ENCODE peak calls at places on chromosomes 13 and 19, in seven cellular contexts. T, H, C, Z, G, R and W are unnamed samples.

GRCh38 chr19:56110515-56111448 is 10.3 kb downstream of the ZNF787 start:
- DNase-seq in T (peak; percentile 68), R (no peak), Z (no peak), H (peak; percentile 52), G (no peak), C (peak; percentile 40), W (no peak)

GRCh38 chr13:110334256-110334655 is 27.2 kb downstream of the COL4A2 start:
- DNase-seq in T (no peak), G (no peak), R (no peak), Z (no peak), H (peak; percentile 59), C (no peak), W (no peak)

GRCh38 chr19:58047672-58048071 is 11.4 kb upstream of the ZNF135 start:
- DNase-seq in Z (no peak), R (no peak), H (no peak), T (no peak), G (no peak), C (no peak), W (no peak)

GRCh38 chr13:99886706-99887105 is 84.9 kb downstream of the ZIC5 start:
- DNase-seq in G (no peak), H (no peak), C (no peak), Z (no peak), T (no peak), R (no peak), W (no peak)

GRCh38 chr19:12801466-12802266 is at the start of the genes PRDX2 and THSD8:
- DNase-seq in Z (peak; percentile 61), H (peak; percentile 72), G (peak; percentile 86), T (peak; percentile 71), C (peak; percentile 90), R (peak; percentile 79), W (peak; percentile 71)

GRCh38 chr19:2528543-2529173 is 52.7 kb downstream of the GADD45B start:
- DNase-seq in T (peak; percentile 62), Z (no peak), C (peak; percentile 44), G (peak; percentile 17), R (no peak), H (peak; percentile 17), W (no peak)

GRCh38 chr13:29548722-29549446 is 46.6 kb downstream of the SLC7A1 start:
- DNase-seq in T (peak; percentile 57), Z (peak; percentile 79), H (peak; percentile 56), C (no peak), R (peak; percentile 89), G (no peak), W (no peak)

GRCh38 chr19:31276831-31277230 is 72.4 kb downstream of the TSHZ3 start:
- DNase-seq in T (no peak), H (no peak), R (no peak), Z (no peak), C (no peak), G (no peak), W (no peak)

GRCh38 chr13:27296496-27296895 is 25.9 kb downstream of the RASL11A start:
- DNase-seq in T (no peak), R (no peak), C (no peak), H (no peak), G (no peak), Z (no peak), W (no peak)

GRCh38 chr19:533485-534058 is 2.0 kb downstream of the CDC34 start:
- DNase-seq in H (no peak), G (no peak), Z (no peak), T (no peak), R (no peak), C (no peak), W (no peak)

GRCh38 chr19:31262673-31263308 is 86.4 kb downstream of the TSHZ3 start:
- DNase-seq in H (peak; percentile 9), C (no peak), T (no peak), Z (no peak), R (no peak), G (no peak), W (no peak)

GRCh38 chr19:42816901-42817300 is 51.4 kb upstream of the PSG8 start:
- DNase-seq in R (no peak), Z (no peak), H (peak; percentile 27), G (no peak), C (no peak), T (no peak), W (no peak)

GRCh38 chr19:49921871-49922755 is 6.9 kb upstream of the ATF5 start:
- DNase-seq in T (no peak), Z (no peak), H (peak; percentile 89), G (peak; percentile 46), R (no peak), C (no peak), W (no peak)

GRCh38 chr13:29993716-29994488 is 143.5 kb upstream of the UBL3 start:
- DNase-seq in H (peak; percentile 20), G (no peak), T (no peak), R (no peak), Z (no peak), C (no peak), W (no peak)

GRCh38 chr19:20999731-21000352 is 20.6 kb upstream of the ZNF430 start:
- DNase-seq in R (peak; percentile 99), T (peak; percentile 37), Z (peak; percentile 73), C (peak; percentile 73), H (peak; percentile 96), G (peak; percentile 92), W (peak; percentile 66)

GRCh38 chr13:30735025-30735967 is at the start of gene ALOX5AP:
- DNase-seq in H (no peak), G (no peak), T (no peak), C (peak; percentile 44), Z (no peak), R (no peak), W (peak; percentile 25)